ENCODE peak calls at places on chromosomes 6 and 20, in eight cellular contexts. R is GM18507, L is MV-4-11, Y is left ventricle myocardium inferior, I is A172, J is cortex of kidney, A is neural crest cell, D is NCI-H1105. T is an unnamed sample.

GRCh38 chr6:151179321-151179720 is 60.4 kb upstream of the AKAP12 start:
- DNase-seq in A (no peak), L (no peak), D (no peak), R (no peak), I (peak), J (no peak), Y (no peak), T (no peak)

GRCh38 chr20:34022154-34022842 is 28.6 kb downstream of the RALY start:
- DNase-seq in J (no peak), Y (no peak), L (peak), A (no peak), R (peak), D (no peak), I (peak), T (no peak)

GRCh38 chr6:29488874-29489273 is 1.1 kb upstream of the MAS1L start:
- DNase-seq in L (no peak), D (no peak), I (no peak), Y (no peak), R (no peak), A (no peak), J (no peak), T (no peak)

GRCh38 chr20:60695223-60695622 is 556.8 kb upstream of the CDH4 start:
- DNase-seq in Y (no peak), L (peak), R (no peak), I (no peak), D (no peak), A (no peak), J (no peak), T (no peak)

GRCh38 chr20:21234816-21235215 is 68.3 kb upstream of the XRN2 start:
- DNase-seq in A (no peak), J (no peak), D (no peak), I (no peak), L (no peak), Y (no peak), R (no peak), T (no peak)

GRCh38 chr20:41352106-41352505 is 11.5 kb downstream of the LPIN3 start:
- DNase-seq in D (no peak), J (no peak), Y (no peak), A (no peak), I (no peak), R (no peak), L (no peak), T (no peak)

GRCh38 chr6:108702106-108702851 is 141.6 kb downstream of the FOXO3 start:
- DNase-seq in R (no peak), J (no peak), A (no peak), I (no peak), Y (no peak), D (no peak), L (no peak), T (no peak)

GRCh38 chr20:3250091-3250504 is 11.1 kb upstream of the SLC4A11 start:
- DNase-seq in R (no peak), J (no peak), I (no peak), Y (no peak), A (peak), L (no peak), D (no peak), T (no peak)

GRCh38 chr6:168381726-168382458 is 59.1 kb upstream of the SMOC2 start:
- DNase-seq in L (no peak), A (no peak), I (no peak), R (no peak), D (no peak), Y (no peak), J (no peak), T (no peak)

GRCh38 chr20:25213566-25214415 is 18.3 kb downstream of the ENTPD6 start:
- DNase-seq in R (no peak), A (no peak), Y (no peak), L (no peak), D (no peak), J (no peak), I (no peak), T (no peak)

GRCh38 chr6:143536461-143536865 is 24.9 kb upstream of the FUCA2 start:
- DNase-seq in A (peak), I (peak), D (no peak), R (no peak), J (no peak), L (peak), Y (peak), T (no peak)

GRCh38 chr6:4809999-4810918 is 34.1 kb downstream of the CDYL start:
- DNase-seq in J (no peak), R (no peak), L (peak), Y (no peak), I (peak), D (no peak), A (no peak), T (no peak)

GRCh38 chr20:25083773-25084615 is 2.1 kb upstream of the VSX1 start:
- DNase-seq in I (no peak), L (no peak), R (no peak), D (peak), Y (no peak), J (no peak), A (peak), T (no peak)

GRCh38 chr20:15789083-15789482 is 784.2 kb downstream of the KIF16B start:
- DNase-seq in R (no peak), I (no peak), L (no peak), Y (no peak), A (no peak), J (no peak), D (no peak), T (no peak)

GRCh38 chr6:20946890-20947289 is 412.6 kb downstream of the CDKAL1 start:
- DNase-seq in I (no peak), J (no peak), D (no peak), R (no peak), A (no peak), L (no peak), Y (no peak), T (no peak)

GRCh38 chr20:63698739-63699465 is 2.5 kb downstream of the TNFRSF6B start:
- DNase-seq in J (no peak), I (peak), A (no peak), Y (no peak), D (no peak), L (no peak), R (no peak), T (peak)

GRCh38 chr20:16553161-16553560 is 20.1 kb downstream of the KIF16B start:
- DNase-seq in J (no peak), Y (no peak), D (no peak), R (no peak), I (no peak), L (no peak), A (no peak), T (no peak)

GRCh38 chr6:3061501-3061941 is 6.8 kb upstream of the RIPK1 start:
- DNase-seq in J (no peak), A (no peak), I (peak), Y (no peak), R (no peak), L (peak), D (no peak), T (no peak)

GRCh38 chr6:129494099-129494498 is 215.9 kb downstream of the ARHGAP18 start:
- DNase-seq in A (no peak), I (no peak), L (no peak), Y (no peak), D (no peak), R (no peak), J (no peak), T (no peak)

GRCh38 chr6:101578306-101578705 is 184.8 kb downstream of the GRIK2 start:
- DNase-seq in L (no peak), I (no peak), A (no peak), Y (no peak), D (peak), J (no peak), R (no peak), T (no peak)

GRCh38 chr6:120569689-120570088 is 764.6 kb downstream of the TBC1D32 start:
- DNase-seq in D (no peak), A (no peak), J (no peak), R (no peak), Y (no peak), L (no peak), I (no peak), T (no peak)

GRCh38 chr6:27296106-27296783 is 15.8 kb downstream of the POM121L2 start:
- DNase-seq in J (no peak), I (peak), D (no peak), L (no peak), R (no peak), Y (no peak), A (no peak), T (no peak)

GRCh38 chr20:59483481-59483880 is 120.9 kb upstream of the PHACTR3 start:
- DNase-seq in Y (no peak), R (no peak), L (no peak), A (no peak), J (no peak), D (no peak), I (no peak), T (no peak)

GRCh38 chr6:143973097-143973979 is 34.7 kb downstream of the PLAGL1 start:
- DNase-seq in L (no peak), A (peak), J (no peak), R (no peak), Y (no peak), D (no peak), I (no peak), T (no peak)

GRCh38 chr6:104226798-104227444 is 632.8 kb downstream of the HACE1 start:
- DNase-seq in R (no peak), L (no peak), D (peak), J (no peak), Y (no peak), A (no peak), I (no peak), T (no peak)

GRCh38 chr6:153092082-153093013 is 38.7 kb downstream of the RGS17 start:
- DNase-seq in Y (no peak), J (no peak), A (no peak), D (no peak), L (peak), I (peak), R (no peak), T (no peak)

GRCh38 chr6:148164645-148165044 is 178.0 kb upstream of the SASH1 start:
- DNase-seq in I (no peak), J (no peak), Y (no peak), R (no peak), D (no peak), A (no peak), L (no peak), T (no peak)

GRCh38 chr20:6769953-6770831 is 2.7 kb downstream of the BMP2 start:
- DNase-seq in D (no peak), L (no peak), Y (peak), R (no peak), J (no peak), A (no peak), I (no peak), T (no peak)

GRCh38 chr6:119096683-119097310 is 18.3 kb upstream of the FAM184A start:
- DNase-seq in Y (peak), A (no peak), L (peak), J (no peak), D (no peak), I (no peak), R (no peak), T (no peak)

GRCh38 chr20:63454729-63455567 is 17.5 kb downstream of the KCNQ2 start:
- DNase-seq in A (peak), J (no peak), I (no peak), R (no peak), D (peak), L (no peak), Y (no peak), T (no peak)

T was measured in GM12891.